ENCODE peak calls at places on chromosomes 11 and 22, in four cellular contexts. I is psoas muscle, H is OCI-LY7, Z is heart right ventricle. U is an unnamed sample.

GRCh38 chr22:23305922-23306374 is 125.6 kb downstream of the BCR start:
- DNase-seq in Z (peak; percentile 63), I (peak; percentile 63), H (no peak), U (peak; percentile 95)

GRCh38 chr22:29734853-29735252 is 15.1 kb downstream of the CABP7 start:
- DNase-seq in I (no peak), Z (no peak), H (no peak), U (no peak)

GRCh38 chr11:126434950-126435335 is 79.5 kb downstream of the ST3GAL4 start:
- DNase-seq in H (no peak), I (no peak), Z (no peak), U (no peak)

GRCh38 chr22:43820671-43821305 is 8.7 kb upstream of the EFCAB6 start:
- DNase-seq in I (no peak), H (no peak), Z (no peak), U (peak; percentile 30)

GRCh38 chr22:17143826-17144225 is 15.3 kb downstream of the HDHD5 start:
- DNase-seq in Z (no peak), I (no peak), H (no peak), U (no peak)

GRCh38 chr11:102615077-102615893 is 9.8 kb downstream of the MMP20 start:
- DNase-seq in I (no peak), Z (no peak), H (no peak), U (no peak)

GRCh38 chr11:76978239-76978638 is 56.0 kb upstream of the B3GNT6 start:
- DNase-seq in I (no peak), Z (no peak), H (no peak), U (no peak)

GRCh38 chr22:19040581-19041402 is 81.4 kb downstream of the DGCR2 start:
- DNase-seq in H (no peak), Z (no peak), I (no peak), U (peak; percentile 72)

GRCh38 chr11:2419638-2420501 is 19.3 kb downstream of the TSSC4 start:
- DNase-seq in H (peak; percentile 79), I (peak; percentile 74), Z (peak; percentile 67), U (peak; percentile 89)

GRCh38 chr11:109864834-109865557 is 228.2 kb upstream of the ZC3H12C start:
- DNase-seq in Z (no peak), H (no peak), I (no peak), U (no peak)

GRCh38 chr11:121521145-121522042 is 68.6 kb upstream of the SORL1-AS1 start:
- DNase-seq in Z (no peak), H (no peak), I (no peak), U (no peak)

GRCh38 chr22:27648074-27648473 is 153.5 kb downstream of the MN1 start:
- DNase-seq in I (no peak), H (no peak), Z (no peak), U (no peak)

GRCh38 chr11:119254239-119254638 is 48.1 kb downstream of the CBL start:
- DNase-seq in I (no peak), Z (no peak), H (no peak), U (no peak)

GRCh38 chr11:1158681-1159525 is 1.1 kb downstream of the MUC5AC start:
- DNase-seq in I (peak; percentile 10), Z (no peak), H (no peak), U (peak; percentile 62)

GRCh38 chr11:19753451-19754041 is 40.9 kb downstream of the NAV2 start:
- DNase-seq in H (no peak), I (no peak), Z (no peak), U (no peak)

GRCh38 chr11:20479399-20479974 is 92.0 kb downstream of the PRMT3 start:
- DNase-seq in H (no peak), I (no peak), Z (no peak), U (no peak)

GRCh38 chr22:32480238-32480637 is 5.6 kb downstream of the FBXO7 start:
- DNase-seq in H (peak; percentile 9), I (no peak), Z (no peak), U (no peak)

GRCh38 chr22:26416670-26417270 is 12.3 kb upstream of the ASPHD2 start:
- DNase-seq in Z (no peak), H (no peak), I (peak; percentile 39), U (no peak)

GRCh38 chr22:17540481-17540880 is 22.8 kb upstream of the SLC25A18 start:
- DNase-seq in I (no peak), Z (no peak), H (no peak), U (no peak)

GRCh38 chr11:108364159-108364558 is 103.2 kb downstream of the C11orf65 start:
- DNase-seq in I (no peak), H (no peak), Z (no peak), U (no peak)

GRCh38 chr11:44823920-44824704 is 97.3 kb downstream of the TSPAN18 start:
- DNase-seq in Z (no peak), I (no peak), H (no peak), U (no peak)

GRCh38 chr11:2258501-2259465 is 11.6 kb downstream of the ASCL2 start:
- DNase-seq in I (no peak), Z (peak; percentile 2), H (no peak), U (no peak)

GRCh38 chr11:43699879-43700278 is 19.3 kb downstream of the HSD17B12 start:
- DNase-seq in H (no peak), I (no peak), Z (no peak), U (no peak)

GRCh38 chr11:62393735-62394134 is 25.1 kb upstream of the SCGB1A1 start:
- DNase-seq in H (no peak), Z (no peak), I (no peak), U (no peak)

GRCh38 chr11:16226245-16226644 is 130.1 kb downstream of the SOX6 start:
- DNase-seq in I (no peak), Z (peak; percentile 52), H (no peak), U (peak; percentile 74)

GRCh38 chr11:69403556-69404215 is 77.8 kb upstream of the LINC01488 start:
- DNase-seq in H (no peak), Z (no peak), I (no peak), U (peak; percentile 28)

GRCh38 chr11:102753267-102753666 is 27.2 kb downstream of the MMP10 start:
- DNase-seq in I (no peak), H (no peak), Z (no peak), U (no peak)

GRCh38 chr22:38754247-38755154 is 1.3 kb downstream of the SUN2 start:
- DNase-seq in I (peak; percentile 62), H (peak; percentile 57), Z (peak; percentile 57), U (peak; percentile 80)

GRCh38 chr22:47129902-47130301 is 367.5 kb downstream of the TBC1D22A start:
- DNase-seq in I (no peak), Z (no peak), H (no peak), U (no peak)

GRCh38 chr11:41047229-41047628 is 412.2 kb downstream of the LRRC4C start:
- DNase-seq in H (no peak), Z (no peak), I (no peak), U (no peak)

GRCh38 chr22:45533731-45534130 is 31.0 kb downstream of the FBLN1 start:
- DNase-seq in Z (no peak), I (no peak), H (no peak), U (no peak)
- H3K36me3 ChIP-seq in Z (peaks cover 60% of the 10 kb centered on the region), I (no peaks in the 10 kb centered on the region), H (no peaks in the 10 kb centered on the region), U (no peaks in the 10 kb centered on the region)

DNA sequence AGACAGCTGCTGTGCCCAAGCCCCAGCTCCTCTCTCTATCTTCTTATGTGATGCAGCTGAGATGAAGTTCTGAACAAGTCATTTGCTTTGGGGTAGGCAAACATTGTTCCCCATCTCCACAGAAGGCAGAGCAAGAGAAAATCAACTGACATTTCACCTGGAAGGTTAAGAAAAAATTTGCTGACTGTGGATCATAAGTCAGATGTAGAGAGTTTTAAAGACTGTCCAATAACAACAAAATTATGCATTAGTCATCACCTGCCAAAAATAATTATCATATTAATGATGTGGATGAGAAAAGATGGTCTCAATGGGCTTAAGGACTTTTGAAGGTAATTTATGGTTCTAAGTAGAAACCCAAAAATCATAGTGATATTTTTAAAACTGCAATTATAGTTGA is 59.2 kb downstream of the KCNJ1 start:
- DNase-seq in H (no peak), I (no peak), Z (no peak), U (no peak)
- H3K36me3 ChIP-seq in H (peaks cover 83% of the 10 kb centered on the region), I (no peaks in the 10 kb centered on the region), Z (peaks cover 92% of the 10 kb centered on the region), U (peaks cover 4% of the 10 kb centered on the region)

DNA sequence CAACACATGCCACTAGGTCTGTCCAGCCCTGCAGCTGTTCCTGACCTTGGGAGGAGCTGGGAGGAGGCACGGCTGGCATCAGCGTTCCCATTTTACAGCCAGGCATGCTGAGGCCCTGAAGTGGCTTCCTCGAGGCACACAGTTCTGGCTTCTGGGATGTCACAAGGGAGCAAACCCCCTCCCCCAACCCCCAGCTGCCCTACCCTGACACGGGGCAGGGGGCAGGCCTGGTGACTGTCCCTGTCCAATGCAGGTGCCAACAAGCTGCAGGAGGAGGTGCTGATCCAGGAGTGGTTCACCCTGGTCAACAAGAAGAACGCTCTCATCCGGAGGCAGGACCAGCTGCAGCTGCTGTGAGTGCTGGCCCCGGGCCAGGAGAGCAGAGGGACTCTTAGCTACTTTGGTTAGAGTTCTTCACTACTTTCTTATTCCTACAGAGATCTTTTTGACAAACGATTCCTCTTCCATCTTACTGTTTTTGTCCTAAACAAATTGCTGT is 5.3 kb downstream of the KCNK7 start:
- DNase-seq in Z (no peak), H (no peak), I (no peak), U (peak; percentile 86)
- H3K36me3 ChIP-seq in Z (peaks cover 59% of the 10 kb centered on the region), H (peaks cover 26% of the 10 kb centered on the region), I (peaks cover 2% of the 10 kb centered on the region), U (no peaks in the 10 kb centered on the region)

GRCh38 chr22:49966716-49967332 is 6.3 kb downstream of the PIM3 start:
- DNase-seq in H (no peak), Z (peak; percentile 29), I (peak; percentile 71), U (peak; percentile 89)
- H3K36me3 ChIP-seq in H (peaks cover 36% of the 10 kb centered on the region), Z (peaks cover 28% of the 10 kb centered on the region), I (peaks cover 9% of the 10 kb centered on the region), U (peaks cover 7% of the 10 kb centered on the region)

DNA sequence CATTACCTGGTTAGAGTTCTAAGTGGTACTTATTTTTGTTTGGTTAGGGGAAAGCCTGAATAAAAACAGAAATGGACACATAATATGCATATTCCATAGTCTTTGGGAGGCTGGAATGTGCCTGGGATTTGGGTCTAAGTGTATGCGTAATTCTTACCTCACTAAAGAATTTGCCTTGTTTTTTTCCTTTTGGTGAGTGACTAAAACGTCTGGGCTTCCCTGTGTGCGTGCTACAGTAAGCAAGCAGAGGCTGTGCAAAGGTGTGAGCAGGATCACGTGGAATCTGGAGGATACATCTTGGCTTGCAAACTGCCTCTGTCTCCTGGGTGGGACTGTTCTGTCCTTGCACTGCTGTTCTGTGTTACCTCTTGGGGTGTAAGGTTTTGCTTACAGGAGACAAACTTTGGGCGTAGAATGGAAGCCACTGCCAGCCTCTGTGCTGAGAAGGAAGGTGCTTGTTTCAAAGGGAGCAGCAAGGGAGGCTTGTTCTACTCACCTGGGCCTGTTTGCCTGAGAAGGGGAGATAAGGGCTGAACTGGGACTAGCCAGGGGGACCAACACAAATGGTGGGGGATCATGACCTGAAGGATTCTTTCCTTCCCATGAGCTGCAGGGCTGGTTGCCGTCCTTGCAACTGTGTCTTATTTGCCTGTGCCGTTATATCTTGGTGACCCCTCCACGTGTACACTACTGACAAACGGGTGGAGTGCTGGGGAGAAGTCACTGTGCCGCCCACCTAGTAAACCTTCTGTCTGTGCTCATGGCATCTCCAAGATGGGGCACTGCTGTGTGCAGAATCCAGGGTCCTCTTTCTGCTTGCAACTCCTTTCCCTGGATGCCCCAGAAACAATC is 4.5 kb downstream of the NEAT1 start:
- DNase-seq in H (peak; percentile 50), Z (no peak), I (peak; percentile 39), U (peak; percentile 56)
- H3K36me3 ChIP-seq in H (peaks cover 42% of the 10 kb centered on the region), Z (peaks cover 56% of the 10 kb centered on the region), I (no peaks in the 10 kb centered on the region), U (peaks cover 26% of the 10 kb centered on the region)

GRCh38 chr11:18612394-18612793 is 12.8 kb downstream of the MISFA start:
- DNase-seq in Z (no peak), I (no peak), H (no peak), U (no peak)
- H3K36me3 ChIP-seq in Z (peaks cover 91% of the 10 kb centered on the region), I (peaks cover 13% of the 10 kb centered on the region), H (peaks cover 77% of the 10 kb centered on the region), U (peaks cover 25% of the 10 kb centered on the region)

GRCh38 chr11:134158023-134158422 is 65.7 kb downstream of the NCAPD3 start:
- DNase-seq in Z (no peak), I (no peak), H (no peak), U (no peak)
- H3K36me3 ChIP-seq in Z (peaks cover 100% of the 10 kb centered on the region), I (no peaks in the 10 kb centered on the region), H (peaks cover 99% of the 10 kb centered on the region), U (peaks cover 25% of the 10 kb centered on the region)